ENCODE peak calls at places on chromosomes 12 and 14, in ten cellular contexts. O is retinal pigment epithelial cell; G is amygdala; C is HCEC 1CT; W is GM23338; K is activated CD4-positive, CD25-positive, alpha-beta regulatory T cell treated with anti-CD3 and anti-CD28 coated beads, Interleukin-2, amount 50 U/mL, for 16 hours; Q is ACHN; F is AG10803; I is hepatocyte; E is adipocyte. Z is an unnamed sample.

GRCh38 chr12:122527478-122527944 is 462 bp downstream of the KNTC1 start:
- DNase-seq in F (no peak), O (no peak), G (no peak), I (peak), W (peak), E (peak), K (peak), C (peak), Q (peak), Z (peak)

GRCh38 chr14:54366726-54367707 is 29.8 kb upstream of the CDKN3 start:
- DNase-seq in I (peak), K (no peak), W (peak), Q (peak), C (peak), O (no peak), G (peak), F (peak), E (peak), Z (peak)

GRCh38 chr14:102320033-102320660 is 601 bp downstream of the ZNF839 start:
- DNase-seq in W (peak), C (peak), I (peak), E (peak), Q (peak), F (peak), K (peak), G (peak), O (no peak), Z (peak)

GRCh38 chr12:13203028-13203922 is 6.7 kb downstream of the EMP1 start:
- DNase-seq in I (no peak), O (no peak), G (peak), C (no peak), F (peak), W (peak), E (no peak), K (no peak), Q (peak), Z (no peak)

GRCh38 chr14:61188196-61188595 is 92.9 kb downstream of the TMEM30B start:
- DNase-seq in O (no peak), W (peak), F (no peak), Q (peak), G (peak), E (no peak), C (no peak), K (no peak), I (no peak), Z (no peak)

GRCh38 chr12:356276-356988 is 32.7 kb downstream of the KDM5A start:
- DNase-seq in W (no peak), G (no peak), O (no peak), F (peak), C (peak), E (no peak), K (no peak), I (no peak), Q (no peak), Z (no peak)

GRCh38 chr12:63419119-63419518 is 249.2 kb downstream of the DPY19L2 start:
- DNase-seq in E (no peak), K (no peak), F (no peak), G (no peak), C (no peak), W (peak), O (no peak), I (peak), Q (no peak), Z (no peak)

GRCh38 chr14:105023791-105024480 is 3.1 kb upstream of the CDCA4 start:
- DNase-seq in K (no peak), G (no peak), E (peak), O (no peak), F (peak), I (no peak), C (peak), W (no peak), Q (peak), Z (no peak)

GRCh38 chr14:44700184-44700583 is 193.1 kb upstream of the FSCB start:
- DNase-seq in W (no peak), F (no peak), Q (peak), G (no peak), C (no peak), O (peak), I (peak), K (no peak), E (no peak), Z (no peak)

GRCh38 chr12:107131832-107132616 is 38.7 kb upstream of the CRY1 start:
- DNase-seq in I (peak), Q (peak), C (peak), E (peak), F (peak), W (peak), O (no peak), K (no peak), G (no peak), Z (peak)

GRCh38 chr12:123043536-123044001 is 63.1 kb downstream of the ARL6IP4 start:
- DNase-seq in W (peak), C (peak), K (peak), O (peak), I (peak), Q (peak), G (peak), E (peak), F (peak), Z (peak)

GRCh38 chr14:81453166-81453766 is 53.1 kb upstream of the STON2 start:
- DNase-seq in O (no peak), G (peak), W (peak), C (peak), F (peak), K (peak), I (peak), E (peak), Q (peak), Z (peak)

GRCh38 chr14:102525213-102526143 is 15.9 kb upstream of the ANKRD9 start:
- DNase-seq in K (no peak), E (peak), W (no peak), Q (peak), I (peak), G (no peak), F (peak), C (peak), O (no peak), Z (peak)

GRCh38 chr14:26984318-26985177 is 386.7 kb upstream of the NOVA1 start:
- DNase-seq in E (peak), F (peak), I (peak), W (peak), Q (peak), O (peak), K (no peak), G (peak), C (peak), Z (peak)

GRCh38 chr14:89139404-89140247 is 277.4 kb downstream of the FOXN3 start:
- DNase-seq in C (no peak), E (no peak), F (no peak), K (no peak), Q (no peak), O (no peak), G (no peak), W (peak), I (no peak), Z (no peak)

GRCh38 chr12:45969084-45969483 is 21.3 kb downstream of the SCAF11 start:
- DNase-seq in E (peak), O (no peak), I (no peak), C (no peak), Q (no peak), F (peak), W (no peak), G (no peak), K (no peak), Z (no peak)

GRCh38 chr12:99455350-99456037 is 192.1 kb upstream of the GARIN6 start:
- DNase-seq in Q (peak), C (no peak), W (peak), I (no peak), F (peak), E (peak), K (no peak), G (no peak), O (peak), Z (no peak)

GRCh38 chr14:25862068-25862467 is 735.8 kb downstream of the NOVA1 start:
- DNase-seq in K (no peak), O (no peak), E (no peak), W (no peak), I (no peak), Q (no peak), G (no peak), C (no peak), F (no peak), Z (no peak)

GRCh38 chr14:73743431-73743931 is 29.3 kb upstream of the PNMA1 start:
- DNase-seq in C (no peak), F (peak), O (no peak), Q (no peak), E (no peak), G (peak), K (no peak), W (no peak), I (peak), Z (no peak)

GRCh38 chr14:87407344-87407743 is 585.6 kb downstream of the GALC start:
- DNase-seq in G (no peak), I (no peak), W (no peak), O (no peak), E (no peak), F (no peak), C (no peak), Q (no peak), K (no peak), Z (no peak)

GRCh38 chr12:129961111-129961510 is 57.3 kb upstream of the TMEM132D start:
- DNase-seq in Q (no peak), O (no peak), E (peak), F (no peak), G (no peak), W (no peak), I (no peak), C (no peak), K (no peak), Z (no peak)

GRCh38 chr12:88057994-88058718 is 29.0 kb upstream of the C12orf50 start:
- DNase-seq in Q (no peak), W (no peak), K (no peak), I (no peak), G (peak), F (peak), C (peak), O (no peak), E (peak), Z (no peak)

GRCh38 chr14:59688224-59689170 is 111.9 kb upstream of the CCDC175 start:
- DNase-seq in K (no peak), Q (peak), C (peak), O (peak), I (peak), W (peak), F (peak), G (no peak), E (peak), Z (peak)

GRCh38 chr12:127785535-127785934 is 481.4 kb upstream of the TMEM132C start:
- DNase-seq in K (no peak), G (no peak), E (peak), W (no peak), O (peak), C (no peak), F (peak), I (peak), Q (no peak), Z (no peak)

GRCh38 chr14:62654641-62655040 is 390.6 kb downstream of the KCNH5 start:
- DNase-seq in C (peak), O (no peak), W (no peak), Q (no peak), G (no peak), I (peak), F (no peak), E (peak), K (no peak), Z (no peak)

GRCh38 chr12:20492251-20492728 is 124.0 kb downstream of the PDE3A start:
- DNase-seq in C (peak), O (no peak), K (no peak), F (peak), I (no peak), E (no peak), Q (peak), W (peak), G (no peak), Z (no peak)

GRCh38 chr12:49359671-49360070 is 7.6 kb upstream of the SPATS2 start:
- DNase-seq in W (no peak), Q (no peak), I (no peak), C (no peak), O (no peak), E (no peak), K (no peak), G (no peak), F (no peak), Z (no peak)

GRCh38 chr12:19689801-19690472 is 250.6 kb downstream of the AEBP2 start:
- DNase-seq in W (no peak), F (no peak), Q (no peak), K (no peak), C (no peak), I (no peak), G (no peak), O (no peak), E (no peak), Z (no peak)

GRCh38 chr14:68104518-68104917 is 284.9 kb downstream of the RAD51B start:
- DNase-seq in F (peak), K (no peak), O (peak), G (no peak), E (peak), I (peak), Q (peak), W (no peak), C (peak), Z (no peak)

GRCh38 chr12:124109760-124110159 is 136.7 kb downstream of the ZNF664 start:
- DNase-seq in C (peak), F (peak), K (no peak), O (no peak), G (no peak), Q (peak), E (no peak), I (no peak), W (peak), Z (peak)

GRCh38 chr12:47021298-47021697 is 58.1 kb upstream of the PCED1B start:
- DNase-seq in I (peak), W (peak), G (no peak), E (peak), Q (peak), O (no peak), C (peak), K (no peak), F (peak), Z (peak)

GRCh38 chr14:54428527-54428926 is 12.6 kb downstream of the CNIH1 start:
- DNase-seq in F (no peak), I (no peak), O (no peak), E (no peak), G (no peak), W (no peak), C (no peak), Q (no peak), K (no peak), Z (no peak)

GRCh38 chr12:42933461-42934081 is 344.0 kb upstream of the PRICKLE1 start:
- DNase-seq in W (no peak), F (no peak), K (no peak), Q (no peak), O (no peak), G (no peak), E (no peak), C (no peak), I (peak), Z (no peak)

Z was measured in SHP77.